ENCODE peak calls at places on chromosomes 16 and 17, in five cellular contexts. J, D, R, I and P are unnamed samples.

GRCh38 chr17:42159796-42160551 is 5.2 kb upstream of the RAB5C start:
- DNase-seq in J (no peak), D (no peak), R (no peak), I (no peak), P (no peak)

GRCh38 chr17:12719948-12720347 is 54.3 kb downstream of the MYOCD start:
- DNase-seq in J (peak), D (no peak), R (no peak), I (no peak), P (no peak)

GRCh38 chr17:36980281-36980761 is 31.6 kb downstream of the AATF start:
- DNase-seq in J (no peak), D (no peak), R (no peak), I (no peak), P (no peak)

GRCh38 chr16:56637814-56638750 is at the start of gene MT1A:
- DNase-seq in J (peak), D (no peak), R (no peak), I (no peak), P (peak)

GRCh38 chr17:48558731-48559608 is 14.1 kb upstream of the HOXB2 start:
- DNase-seq in J (no peak), D (no peak), R (no peak), I (no peak), P (no peak)

GRCh38 chr17:48795444-48796162 is 21.4 kb downstream of the TTLL6 start:
- DNase-seq in J (no peak), D (no peak), R (no peak), I (no peak), P (no peak)

GRCh38 chr16:83953796-83954576 is 946 bp downstream of the OSGIN1 start:
- DNase-seq in J (peak), D (peak), R (no peak), I (peak), P (no peak)

GRCh38 chr17:81034779-81035388 is at the start of gene BAIAP2:
- DNase-seq in J (peak), D (no peak), R (peak), I (no peak), P (peak)

GRCh38 chr16:8796469-8797363 is 723 bp downstream of the TMEM186 start:
- DNase-seq in J (no peak), D (no peak), R (no peak), I (no peak), P (no peak)

GRCh38 chr17:81558941-81559806 is 7.0 kb upstream of the FAAP100 start:
- DNase-seq in J (peak), D (no peak), R (no peak), I (no peak), P (no peak)

GRCh38 chr17:42845918-42846593 is 1.7 kb downstream of the AOC2 start:
- DNase-seq in J (no peak), D (no peak), R (no peak), I (no peak), P (no peak)

DNA sequence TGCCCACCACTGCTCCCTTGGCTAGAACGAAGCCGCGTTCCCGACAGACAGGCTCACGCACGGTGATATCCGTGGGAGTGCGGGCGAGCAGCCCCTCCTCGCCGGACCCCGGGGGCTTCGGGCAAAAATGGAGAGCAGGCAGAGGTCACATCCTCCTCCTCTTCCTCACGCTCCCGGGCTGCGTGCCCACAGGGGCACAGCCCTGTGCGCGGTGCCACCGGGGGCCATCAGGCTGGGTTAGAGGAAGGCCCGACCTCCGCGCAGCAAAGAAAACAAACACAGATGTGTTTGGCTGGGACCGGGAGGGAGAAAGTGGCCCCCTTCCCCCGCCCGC is 519 bp upstream of the NTN1 start:
- DNase-seq in J (no peak), D (no peak), R (no peak), I (no peak), P (no peak)
- H3K27ac ChIP-seq in J (no peak), D (no peak), R (no peak), I (no peak), P (peak)

GRCh38 chr17:27475981-27476895 is 20.0 kb downstream of the KSR1 start:
- DNase-seq in J (no peak), D (no peak), R (no peak), I (no peak), P (no peak)

GRCh38 chr17:27477971-27478684 is 21.9 kb downstream of the KSR1 start:
- DNase-seq in J (no peak), D (no peak), R (no peak), I (no peak), P (no peak)

GRCh38 chr17:27475070-27475673 is 18.9 kb downstream of the KSR1 start:
- DNase-seq in J (no peak), D (no peak), R (no peak), I (no peak), P (no peak)

GRCh38 chr17:27478901-27479531 is 22.8 kb downstream of the KSR1 start:
- DNase-seq in J (no peak), D (no peak), R (no peak), I (no peak), P (no peak)

GRCh38 chr17:27477050-27477647 is 20.9 kb downstream of the KSR1 start:
- DNase-seq in J (no peak), D (no peak), R (no peak), I (no peak), P (no peak)
- H3K27ac ChIP-seq in J (no peak), D (no peak), R (no peak), I (no peak), P (no peak)

GRCh38 chr17:28101919-28102318 is 59.4 kb downstream of the NLK start:
- DNase-seq in J (no peak), D (no peak), R (no peak), I (no peak), P (no peak)

GRCh38 chr17:28100936-28101335 is 58.5 kb downstream of the NLK start:
- DNase-seq in J (no peak), D (no peak), R (no peak), I (no peak), P (no peak)

GRCh38 chr17:28093999-28094716 is 51.7 kb downstream of the NLK start:
- DNase-seq in J (no peak), D (no peak), R (no peak), I (no peak), P (no peak)

GRCh38 chr17:28097254-28097653 is 54.8 kb downstream of the NLK start:
- DNase-seq in J (no peak), D (no peak), R (no peak), I (no peak), P (no peak)

GRCh38 chr17:28097901-28098300 is 55.4 kb downstream of the NLK start:
- DNase-seq in J (no peak), D (no peak), R (no peak), I (no peak), P (no peak)
- H3K27ac ChIP-seq in J (no peak), D (no peak), R (no peak), I (no peak), P (no peak)

GRCh38 chr17:17041571-17042380 is 481 bp upstream of the MPRIP start:
- DNase-seq in J (peak), D (peak), R (peak), I (peak), P (peak)

GRCh38 chr17:17042851-17043667 is 802 bp downstream of the MPRIP start:
- DNase-seq in J (no peak), D (no peak), R (peak), I (no peak), P (no peak)

GRCh38 chr17:17041018-17041521 is 1.2 kb upstream of the MPRIP start:
- DNase-seq in J (peak), D (no peak), R (no peak), I (no peak), P (peak)

GRCh38 chr17:17043668-17044226 is 1.5 kb downstream of the MPRIP start:
- DNase-seq in J (no peak), D (no peak), R (no peak), I (no peak), P (no peak)

DNA sequence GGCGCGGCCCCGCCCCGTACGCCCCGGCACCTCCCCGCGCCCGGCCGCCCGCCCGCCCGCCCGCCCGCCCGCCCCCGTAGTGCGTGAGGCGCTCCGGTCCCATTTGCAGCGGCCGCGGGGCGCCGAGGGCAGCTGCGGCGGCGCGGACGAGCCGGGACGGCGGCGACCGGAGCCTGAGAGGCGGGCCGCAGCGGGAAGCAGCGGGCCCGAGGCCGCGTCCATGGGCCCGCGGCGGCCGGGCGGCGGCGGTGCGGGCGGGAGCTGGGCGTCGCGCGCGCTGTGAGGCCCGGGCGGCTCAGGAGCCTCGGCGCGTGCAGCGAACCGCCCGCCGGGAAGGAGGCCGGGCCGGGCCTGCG is at the start of gene MPRIP:
- DNase-seq in J (no peak), D (no peak), R (no peak), I (no peak), P (no peak)
- H3K27ac ChIP-seq in J (peak), D (peak), R (peak), I (peak), P (peak)

GRCh38 chr17:76468634-76469010 is 1.2 kb downstream of the AANAT start:
- DNase-seq in J (no peak), D (no peak), R (no peak), I (no peak), P (peak)

GRCh38 chr17:76467366-76467765 is at the start of gene AANAT:
- DNase-seq in J (no peak), D (no peak), R (no peak), I (no peak), P (no peak)

GRCh38 chr17:76469076-76469990 is 1.9 kb downstream of the AANAT start:
- DNase-seq in J (no peak), D (no peak), R (no peak), I (no peak), P (peak)

GRCh38 chr17:76466775-76467130 is 650 bp upstream of the AANAT start:
- DNase-seq in J (no peak), D (no peak), R (no peak), I (no peak), P (peak)

GRCh38 chr17:76467809-76468633 is 618 bp downstream of the AANAT start:
- DNase-seq in J (no peak), D (no peak), R (no peak), I (no peak), P (no peak)
- H3K27ac ChIP-seq in J (no peak), D (no peak), R (no peak), I (no peak), P (no peak)

GRCh38 chr16:3059041-3059722 is 6.3 kb upstream of the IL32 start:
- DNase-seq in J (peak), D (no peak), R (peak), I (no peak), P (peak)

GRCh38 chr16:3057181-3058166 is 8.0 kb upstream of the IL32 start:
- DNase-seq in J (no peak), D (no peak), R (no peak), I (no peak), P (no peak)

GRCh38 chr16:3056336-3057180 is 8.9 kb upstream of the IL32 start:
- DNase-seq in J (no peak), D (no peak), R (no peak), I (no peak), P (no peak)

GRCh38 chr16:3059723-3060242 is 5.7 kb upstream of the IL32 start:
- DNase-seq in J (no peak), D (no peak), R (no peak), I (no peak), P (no peak)

GRCh38 chr16:3058173-3059030 is 7.0 kb upstream of the IL32 start:
- DNase-seq in J (peak), D (no peak), R (peak), I (no peak), P (no peak)
- H3K27ac ChIP-seq in J (peak), D (no peak), R (peak), I (no peak), P (peak)

GRCh38 chr17:4944554-4945175 is 3.7 kb downstream of the PFN1 start:
- DNase-seq in J (no peak), D (no peak), R (no peak), I (no peak), P (no peak)

GRCh38 chr17:4945944-4946280 is 2.4 kb downstream of the PFN1 start:
- DNase-seq in J (no peak), D (no peak), R (no peak), I (no peak), P (no peak)

GRCh38 chr17:4946312-4946976 is 1.9 kb downstream of the PFN1 start:
- DNase-seq in J (no peak), D (no peak), R (no peak), I (no peak), P (no peak)

GRCh38 chr17:4944163-4944553 is 4.1 kb downstream of the RNF167 start:
- DNase-seq in J (no peak), D (no peak), R (peak), I (no peak), P (no peak)

DNA sequence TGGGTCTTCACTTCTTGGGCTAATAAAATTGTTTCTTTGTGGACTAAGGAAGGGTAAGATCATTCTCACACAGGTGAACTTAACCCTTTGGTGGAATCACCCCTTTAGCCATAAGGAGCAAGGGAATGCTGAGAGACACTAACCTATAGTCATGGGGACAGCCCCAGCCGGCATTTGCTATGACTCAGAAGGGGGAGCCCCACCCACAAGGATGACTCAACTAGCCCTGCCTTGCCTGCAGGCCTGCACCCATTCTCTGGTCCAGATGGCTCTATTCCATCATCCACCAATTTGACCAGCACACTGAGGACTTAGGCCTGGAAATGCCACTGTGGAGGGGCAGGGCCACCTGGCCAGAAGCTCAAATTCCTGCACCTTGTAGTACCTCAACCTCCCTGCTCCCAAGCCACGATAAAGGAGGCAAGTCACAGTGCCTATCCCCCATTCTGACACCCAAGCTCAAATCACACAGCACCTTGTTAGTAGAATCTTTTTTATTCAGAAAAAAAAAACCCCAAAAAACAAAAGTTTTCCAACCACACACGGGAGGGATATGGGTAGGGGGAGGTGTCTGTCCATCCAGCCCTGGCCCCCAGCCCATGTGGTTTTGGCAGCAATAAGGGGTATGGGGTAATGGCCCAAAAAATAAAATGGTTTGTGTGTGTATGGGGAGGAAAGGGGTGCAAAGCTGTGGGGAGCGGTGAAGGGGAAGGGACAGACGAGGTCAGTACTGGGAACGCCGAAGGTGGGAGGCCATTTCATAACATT is 3.0 kb downstream of the PFN1 start:
- DNase-seq in J (peak), D (peak), R (peak), I (peak), P (peak)
- H3K27ac ChIP-seq in J (no peak), D (peak), R (peak), I (peak), P (peak)

DNA sequence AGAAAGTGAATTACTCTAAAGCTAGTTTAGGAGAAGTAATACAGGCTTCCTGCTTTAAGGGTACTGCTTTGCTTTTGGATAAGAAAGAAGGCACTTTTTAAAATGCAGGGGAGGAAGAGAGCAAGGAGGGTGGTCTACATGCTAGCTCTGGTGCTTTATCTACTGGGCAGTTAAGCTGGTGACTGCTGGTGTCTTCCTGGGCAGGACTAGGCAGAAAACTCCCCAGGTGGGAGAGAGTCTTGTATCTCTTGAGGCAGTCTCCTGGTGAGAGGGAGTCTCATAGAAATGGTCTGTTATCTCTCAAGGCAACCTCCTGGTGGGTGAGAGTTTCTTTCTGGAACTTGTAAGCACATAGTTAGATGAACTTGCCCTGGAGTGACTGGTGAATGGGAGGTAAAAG is 953.9 kb upstream of the GOT2 start:
- DNase-seq in J (no peak), D (no peak), R (no peak), I (no peak), P (no peak)
- H3K27ac ChIP-seq in J (no peak), D (no peak), R (no peak), I (no peak), P (no peak)

GRCh38 chr16:78489072-78489471 is 389.6 kb downstream of the WWOX start:
- DNase-seq in J (no peak), D (no peak), R (no peak), I (no peak), P (no peak)
- H3K27ac ChIP-seq in J (no peak), D (no peak), R (no peak), I (no peak), P (no peak)

GRCh38 chr16:25124503-25124902 is 13.0 kb downstream of the LCMT1 start:
- DNase-seq in J (no peak), D (no peak), R (no peak), I (no peak), P (no peak)
- H3K27ac ChIP-seq in J (no peak), D (no peak), R (no peak), I (no peak), P (no peak)